ENCODE peak calls at places on chromosomes 4 and X, in eight cellular contexts. J, T, K, M, G, Q, U and W are unnamed samples.
A peak's percentile ranks its signal among the peaks of the same experiment; 100 is the strongest.

GRCh38 chrX:48492293-48492910 is 16.4 kb upstream of the PORCN start:
- DNase-seq in K (no peak), M (no peak), J (no peak), U (no peak), T (no peak), Q (peak; percentile 35), G (no peak), W (no peak)

GRCh38 chr4:114396808-114397207 is 201.8 kb upstream of the UGT8 start:
- DNase-seq in Q (no peak), U (no peak), K (no peak), J (no peak), T (no peak), M (no peak), G (no peak), W (no peak)

GRCh38 chr4:185644408-185644807 is 109.1 kb upstream of the PDLIM3 start:
- DNase-seq in T (no peak), G (no peak), Q (no peak), K (no peak), J (no peak), M (no peak), U (no peak), W (no peak)

GRCh38 chr4:1777822-1778641 is 15.1 kb upstream of the FGFR3 start:
- DNase-seq in U (no peak), Q (no peak), G (no peak), T (peak; percentile 20), K (peak; percentile 70), J (no peak), M (no peak), W (no peak)

GRCh38 chr4:1823545-1823932 is 30.4 kb downstream of the FGFR3 start:
- DNase-seq in K (no peak), Q (no peak), T (no peak), U (no peak), M (no peak), J (no peak), G (no peak), W (no peak)

GRCh38 chrX:78075787-78076389 is 28.2 kb upstream of the PGK1 start:
- DNase-seq in U (no peak), M (no peak), G (no peak), T (no peak), J (no peak), K (no peak), Q (no peak), W (no peak)

GRCh38 chr4:108068422-108068821 is 78.7 kb downstream of the HADH start:
- DNase-seq in U (no peak), K (no peak), J (no peak), T (no peak), G (no peak), Q (no peak), M (no peak), W (no peak)

GRCh38 chr4:94536649-94537464 is 85.1 kb downstream of the PDLIM5 start:
- DNase-seq in G (no peak), T (no peak), K (no peak), U (no peak), Q (no peak), J (no peak), M (no peak), W (no peak)

GRCh38 chrX:74023203-74023602 is 280.8 kb upstream of the ZCCHC13 start:
- DNase-seq in G (no peak), J (no peak), Q (no peak), M (no peak), T (no peak), K (no peak), U (no peak), W (no peak)

GRCh38 chr4:1866095-1866755 is 5.0 kb upstream of the NSD2 start:
- DNase-seq in G (no peak), Q (no peak), U (no peak), K (peak; percentile 52), M (no peak), J (no peak), T (no peak), W (no peak)

GRCh38 chr4:52954771-52955170 is 92.7 kb downstream of the RASL11B start:
- DNase-seq in G (peak; percentile 50), Q (peak; percentile 38), T (no peak), U (no peak), M (no peak), J (no peak), K (no peak), W (no peak)

GRCh38 chr4:25859429-25860148 is 3.2 kb downstream of the SEL1L3 start:
- DNase-seq in U (no peak), J (no peak), G (no peak), M (no peak), T (peak; percentile 46), K (no peak), Q (no peak), W (no peak)

GRCh38 chr4:146143888-146144287 is 31.6 kb upstream of the LSM6 start:
- DNase-seq in K (no peak), G (no peak), U (no peak), T (no peak), M (no peak), Q (no peak), J (no peak), W (no peak)

GRCh38 chr4:8391972-8392371 is 48.6 kb downstream of the ACOX3 start:
- DNase-seq in G (peak; percentile 64), Q (peak; percentile 89), K (no peak), U (peak; percentile 78), J (peak; percentile 60), M (peak; percentile 91), T (peak; percentile 85), W (peak; percentile 52)

GRCh38 chrX:40809210-40809609 is 73.9 kb upstream of the MED14 start:
- DNase-seq in Q (peak; percentile 49), J (no peak), G (no peak), M (no peak), U (no peak), K (no peak), T (peak; percentile 23), W (no peak)

GRCh38 chr4:87399148-87399547 is 8.2 kb upstream of the HSD17B11 start:
- DNase-seq in T (no peak), U (no peak), G (no peak), M (no peak), K (no peak), J (no peak), Q (no peak), W (no peak)

DNA sequence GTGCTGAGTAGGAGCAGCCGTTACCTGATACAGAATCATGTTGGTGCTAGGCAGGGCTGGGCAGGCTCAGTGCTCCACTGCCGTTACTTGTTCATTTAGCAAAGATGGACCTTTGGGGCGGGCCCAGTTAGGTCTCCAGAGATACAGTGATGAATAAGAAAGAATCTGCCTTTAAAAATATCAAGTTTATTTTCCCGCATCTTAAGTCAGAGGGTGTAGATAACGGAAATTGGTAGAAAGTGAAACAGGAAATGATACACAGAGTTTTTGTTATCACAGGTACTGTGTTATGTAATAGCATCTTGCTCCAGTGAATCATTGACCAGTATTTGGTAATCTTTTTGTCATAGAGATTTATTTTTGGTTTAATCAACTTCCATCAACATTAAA is 5.5 kb downstream of the TMEM131L start:
- DNase-seq in M (no peak), U (no peak), T (no peak), K (no peak), Q (no peak), J (no peak), G (no peak), W (no peak)
- H3K36me3 ChIP-seq in M (peaks cover 18% of the 10 kb centered on the region), U (no peaks in the 10 kb centered on the region), T (no peaks in the 10 kb centered on the region), K (no peaks in the 10 kb centered on the region), Q (peaks cover 3% of the 10 kb centered on the region), J (peaks cover 6% of the 10 kb centered on the region), G (no peaks in the 10 kb centered on the region), W (peaks cover 4% of the 10 kb centered on the region)

DNA sequence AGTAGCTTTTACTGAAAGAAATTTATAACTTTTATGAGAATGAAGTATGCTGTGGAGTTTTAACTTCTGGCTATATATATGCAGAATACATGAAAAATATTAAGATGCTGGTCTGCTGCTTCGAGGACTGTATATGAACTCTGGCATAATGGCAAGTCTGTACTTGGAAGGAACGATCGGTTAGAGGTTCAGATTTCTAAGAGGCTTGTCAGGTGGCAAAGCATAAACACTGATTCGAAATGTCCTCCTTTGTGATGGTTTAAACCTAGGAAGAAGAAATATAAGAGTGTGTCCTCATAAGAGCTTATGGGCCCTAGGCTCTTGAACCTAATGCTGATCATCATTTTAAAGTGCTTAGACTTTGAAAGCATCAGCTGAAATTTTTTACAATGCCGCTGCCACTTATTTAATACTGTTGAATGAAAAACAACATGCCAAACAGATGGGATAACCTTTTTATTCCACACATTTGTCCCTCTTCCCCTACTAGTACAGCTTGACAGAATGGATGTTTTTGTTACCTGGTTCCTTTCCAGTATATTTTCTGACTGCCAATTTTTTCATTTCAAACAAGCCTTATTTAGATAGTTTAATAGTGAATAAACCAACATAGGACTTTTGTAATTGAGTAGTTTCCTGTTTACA is 8.7 kb downstream of the SPRY1 start:
- DNase-seq in U (no peak), Q (no peak), K (no peak), J (no peak), T (no peak), G (no peak), M (no peak), W (no peak)
- H3K4me1 ChIP-seq in U (peaks cover 94% of the 10 kb centered on the region), Q (peaks cover 3% of the 10 kb centered on the region), K (peaks cover 6% of the 10 kb centered on the region), J (peaks cover 76% of the 10 kb centered on the region), T (no peaks in the 10 kb centered on the region), G (peaks cover 7% of the 10 kb centered on the region), M (peaks cover 5% of the 10 kb centered on the region), W (peaks cover 9% of the 10 kb centered on the region)

DNA sequence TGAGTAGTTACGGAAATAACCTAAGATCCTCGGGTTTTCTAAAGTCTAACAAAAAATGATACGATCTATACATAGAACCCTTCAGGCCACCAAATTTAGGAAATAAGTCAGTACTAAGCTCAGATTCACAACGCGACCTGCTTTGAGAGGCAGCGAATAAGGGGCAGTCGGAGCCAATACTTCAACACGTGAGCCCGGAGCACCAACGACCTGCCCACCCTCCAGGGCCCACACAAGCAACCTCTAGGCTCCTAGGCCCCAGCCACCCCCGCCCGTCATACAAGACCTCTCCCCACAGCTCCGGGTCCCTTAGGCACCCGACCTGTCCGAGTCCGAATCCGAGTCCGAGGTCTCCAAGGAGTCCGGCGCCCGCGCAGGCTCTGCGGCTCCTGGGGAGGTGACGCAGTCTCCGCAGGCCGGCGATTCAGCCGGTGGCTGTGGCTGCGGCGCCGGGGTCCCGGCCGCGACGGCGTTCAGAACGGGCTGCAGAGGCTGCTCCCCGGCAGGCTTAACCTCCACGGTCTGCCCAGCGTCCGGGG is 580 bp downstream of the NAF1 start:
- DNase-seq in T (peak; percentile 41), J (peak; percentile 33), K (peak; percentile 46), M (peak; percentile 79), U (peak; percentile 26), G (peak; percentile 77), Q (peak; percentile 33), W (peak; percentile 52)
- H3K27ac ChIP-seq in T (peak overlapping the region; percentile 95), J (peak overlapping the region; percentile 88), K (peak overlapping the region; percentile 69), M (peak overlapping the region; percentile 88), U (peak overlapping the region; percentile 81), G (peak overlapping the region; percentile 92), Q (peak overlapping the region; percentile 68), W (peak overlapping the region; percentile 98)

GRCh38 chr4:2902126-2902525 is 58.5 kb downstream of the ADD1 start:
- DNase-seq in J (no peak), M (no peak), Q (no peak), G (no peak), T (no peak), K (no peak), U (no peak), W (no peak)

GRCh38 chr4:2905544-2905943 is 57.7 kb downstream of the NOP14 start:
- DNase-seq in Q (no peak), G (no peak), J (no peak), T (no peak), U (no peak), K (no peak), M (no peak), W (no peak)

GRCh38 chr4:2898001-2898400 is 54.4 kb downstream of the ADD1 start:
- DNase-seq in J (no peak), K (no peak), U (no peak), Q (no peak), T (no peak), M (no peak), G (no peak), W (no peak)

GRCh38 chr4:2901186-2901585 is 57.5 kb downstream of the ADD1 start:
- DNase-seq in K (no peak), U (no peak), G (no peak), T (no peak), J (no peak), M (no peak), Q (no peak), W (no peak)

GRCh38 chr4:2900701-2901100 is 57.1 kb downstream of the ADD1 start:
- DNase-seq in M (no peak), U (no peak), J (no peak), K (no peak), T (no peak), Q (no peak), G (no peak), W (no peak)
- H3K36me3 ChIP-seq in M (peaks cover 100% of the 10 kb centered on the region), U (peaks cover 5% of the 10 kb centered on the region), J (peaks cover 99% of the 10 kb centered on the region), K (no peaks in the 10 kb centered on the region), T (peaks cover 59% of the 10 kb centered on the region), Q (peaks cover 64% of the 10 kb centered on the region), G (no peaks in the 10 kb centered on the region), W (peaks cover 45% of the 10 kb centered on the region)